ENCODE peak calls at places on chromosomes 12 and 14, in four cellular contexts. One of them, this sample, is unnamed.

GRCh38 chr14:85165091-85165490 is 364.9 kb upstream of the FLRT2 start:
- DNase-seq in CD8-positive, alpha-beta memory T cell: no peak
- DNase-seq in PC-3: peak; percentile 5
- DNase-seq in prostate gland: no peak
- DNase-seq in this sample: no peak

GRCh38 chr12:779745-780734 is 27.7 kb downstream of the WNK1 start:
- DNase-seq in CD8-positive, alpha-beta memory T cell: no peak
- DNase-seq in PC-3: peak; percentile 42
- DNase-seq in prostate gland: no peak
- DNase-seq in this sample: no peak

GRCh38 chr12:92079054-92079385 is 66.6 kb downstream of the BTG1 start:
- DNase-seq in CD8-positive, alpha-beta memory T cell: no peak
- DNase-seq in PC-3: no peak
- DNase-seq in prostate gland: no peak
- DNase-seq in this sample: no peak

GRCh38 chr14:79285263-79285662 is 926.0 kb downstream of the DIO2 start:
- DNase-seq in CD8-positive, alpha-beta memory T cell: no peak
- DNase-seq in PC-3: no peak
- DNase-seq in prostate gland: no peak
- DNase-seq in this sample: no peak

GRCh38 chr14:76163668-76164363 is 12.1 kb downstream of the GPATCH2L start:
- DNase-seq in CD8-positive, alpha-beta memory T cell: no peak
- DNase-seq in PC-3: no peak
- DNase-seq in prostate gland: no peak
- DNase-seq in this sample: no peak

GRCh38 chr14:68318788-68319187 is 474.1 kb downstream of the ZFP36L1 start:
- DNase-seq in CD8-positive, alpha-beta memory T cell: no peak
- DNase-seq in PC-3: no peak
- DNase-seq in prostate gland: no peak
- DNase-seq in this sample: no peak

GRCh38 chr12:88833641-88834116 is 253.4 kb upstream of the KITLG start:
- DNase-seq in CD8-positive, alpha-beta memory T cell: no peak
- DNase-seq in PC-3: peak; percentile 57
- DNase-seq in prostate gland: no peak
- DNase-seq in this sample: no peak

GRCh38 chr12:26629864-26630263 is 203.1 kb downstream of the ITPR2 start:
- DNase-seq in CD8-positive, alpha-beta memory T cell: no peak
- DNase-seq in PC-3: peak; percentile 41
- DNase-seq in prostate gland: no peak
- DNase-seq in this sample: no peak

GRCh38 chr12:56084958-56085543 is 5.1 kb downstream of the ERBB3 start:
- DNase-seq in CD8-positive, alpha-beta memory T cell: no peak
- DNase-seq in PC-3: peak; percentile 57
- DNase-seq in prostate gland: no peak
- DNase-seq in this sample: no peak

GRCh38 chr14:39050389-39050788 is 52.6 kb downstream of the SEC23A start:
- DNase-seq in CD8-positive, alpha-beta memory T cell: no peak
- DNase-seq in PC-3: peak; percentile 73
- DNase-seq in prostate gland: no peak
- DNase-seq in this sample: no peak

DNA sequence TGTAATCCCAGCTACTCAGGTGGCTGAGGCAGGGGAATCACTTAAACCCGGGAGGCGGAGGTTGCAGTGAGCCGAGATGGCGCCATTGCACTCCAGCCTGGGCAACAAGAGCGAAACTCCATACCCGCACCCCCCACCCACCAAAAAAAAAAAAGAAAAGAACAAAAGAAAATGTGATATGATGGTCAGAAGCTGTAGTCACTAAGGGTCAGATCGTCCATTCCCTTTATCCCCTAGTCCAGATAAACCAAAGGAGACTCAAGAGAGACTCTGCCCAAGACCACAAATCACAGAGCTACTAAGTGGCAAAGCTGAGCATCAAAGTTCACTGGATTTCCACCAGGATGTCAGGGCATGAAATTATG is 3.2 kb downstream of the PPTC7 start:
- DNase-seq in CD8-positive, alpha-beta memory T cell: no peak
- DNase-seq in PC-3: no peak
- DNase-seq in prostate gland: no peak
- DNase-seq in this sample: no peak
- H3K4me1 ChIP-seq in CD8-positive, alpha-beta memory T cell: peaks cover 82% of the 10 kb centered on the region
- H3K4me1 ChIP-seq in PC-3: peaks cover 63% of the 10 kb centered on the region
- H3K4me1 ChIP-seq in prostate gland: no peaks in the 10 kb centered on the region
- H3K4me1 ChIP-seq in this sample: peaks cover 80% of the 10 kb centered on the region

GRCh38 chr12:95083938-95084337 is 10.5 kb upstream of the NR2C1 start:
- DNase-seq in CD8-positive, alpha-beta memory T cell: no peak
- DNase-seq in PC-3: no peak
- DNase-seq in prostate gland: no peak
- DNase-seq in this sample: no peak
- H3K27ac ChIP-seq in CD8-positive, alpha-beta memory T cell: no peak overlapping the region
- H3K27ac ChIP-seq in PC-3: no peak overlapping the region
- H3K27ac ChIP-seq in prostate gland: no peak overlapping the region
- H3K27ac ChIP-seq in this sample: no peak overlapping the region

GRCh38 chr12:57895337-57896138 is 45.8 kb upstream of the ATP23 start:
- DNase-seq in CD8-positive, alpha-beta memory T cell: no peak
- DNase-seq in PC-3: no peak
- DNase-seq in prostate gland: no peak
- DNase-seq in this sample: no peak
- H3K4me1 ChIP-seq in CD8-positive, alpha-beta memory T cell: peaks cover 58% of the 10 kb centered on the region
- H3K4me1 ChIP-seq in PC-3: peaks cover 35% of the 10 kb centered on the region
- H3K4me1 ChIP-seq in prostate gland: peaks cover 25% of the 10 kb centered on the region
- H3K4me1 ChIP-seq in this sample: peaks cover 50% of the 10 kb centered on the region

DNA sequence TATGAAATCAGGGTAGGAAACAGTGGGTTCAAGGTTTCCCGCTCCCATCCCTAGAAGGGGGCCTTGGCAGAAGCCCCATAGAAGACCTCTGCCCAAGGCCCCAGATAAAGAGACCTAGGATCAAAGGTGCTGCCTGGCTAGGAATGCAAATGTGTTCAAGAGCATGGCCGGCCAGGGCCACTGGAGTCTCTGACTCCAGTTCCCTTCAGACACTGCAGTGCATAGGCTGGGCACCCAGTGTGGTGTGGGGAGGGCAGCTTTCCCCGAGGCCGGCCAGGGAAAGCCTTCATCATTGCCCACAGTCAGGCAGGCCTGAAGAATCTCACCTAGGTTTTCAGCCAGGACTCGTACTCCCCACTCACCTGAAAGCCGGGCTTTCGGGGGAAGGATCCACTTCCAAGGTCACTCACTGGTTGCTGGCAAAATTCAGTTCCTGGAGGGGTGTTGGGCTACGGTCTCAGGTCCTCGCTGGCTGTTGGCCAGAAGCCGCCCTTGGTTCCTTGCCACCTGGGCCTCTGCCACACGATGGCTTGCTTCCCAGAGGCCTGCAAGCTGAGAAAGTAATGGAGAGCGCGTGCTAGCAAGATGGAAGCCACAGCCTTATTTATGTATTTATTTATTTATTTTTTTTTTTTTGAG is 9.7 kb upstream of the PEBP1 start:
- DNase-seq in CD8-positive, alpha-beta memory T cell: no peak
- DNase-seq in PC-3: no peak
- DNase-seq in prostate gland: no peak
- DNase-seq in this sample: no peak
- H3K27ac ChIP-seq in CD8-positive, alpha-beta memory T cell: no peak overlapping the region
- H3K27ac ChIP-seq in PC-3: no peak overlapping the region
- H3K27ac ChIP-seq in prostate gland: no peak overlapping the region
- H3K27ac ChIP-seq in this sample: no peak overlapping the region

DNA sequence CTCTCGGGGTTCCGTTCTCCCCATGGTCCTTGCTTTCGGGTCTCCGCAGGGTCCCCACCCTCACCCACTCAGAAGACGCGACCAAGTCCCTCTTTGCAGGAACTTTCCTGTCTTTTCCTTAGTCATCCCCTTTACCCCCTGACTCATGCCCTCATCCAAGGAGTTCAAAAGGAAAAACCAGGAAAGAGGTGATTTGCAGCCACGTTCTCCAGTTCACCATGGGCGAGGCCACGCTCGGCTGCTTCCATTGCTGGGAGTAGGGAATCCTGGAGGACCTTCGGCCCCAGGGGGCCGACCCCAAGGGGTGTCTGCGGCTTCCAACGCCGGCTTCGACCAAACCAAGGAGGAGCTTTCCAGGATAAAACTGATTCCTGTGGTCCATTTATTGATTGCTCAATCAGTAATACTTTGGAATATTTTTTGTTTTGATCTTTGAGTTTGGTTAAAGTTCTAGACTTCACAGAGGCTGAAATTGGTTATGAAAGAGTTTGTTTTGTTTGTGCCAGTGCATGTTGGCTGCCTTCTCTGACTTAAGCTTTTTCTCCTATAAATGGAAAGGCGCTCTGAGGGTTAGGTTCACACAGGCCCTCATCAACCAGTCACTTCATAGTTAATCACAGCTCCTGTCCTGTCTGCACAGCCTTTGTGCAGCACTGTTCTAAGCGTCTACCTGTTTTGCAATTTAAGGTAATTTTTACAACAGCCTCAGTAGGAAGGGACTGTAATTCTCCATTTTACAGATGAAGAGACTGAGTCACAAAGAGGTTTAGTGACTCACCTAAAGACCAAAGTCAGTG is 827 bp downstream of the ALDH2 start:
- DNase-seq in CD8-positive, alpha-beta memory T cell: no peak
- DNase-seq in PC-3: no peak
- DNase-seq in prostate gland: no peak
- DNase-seq in this sample: no peak
- H3K4me1 ChIP-seq in CD8-positive, alpha-beta memory T cell: peaks cover 4% of the 10 kb centered on the region
- H3K4me1 ChIP-seq in PC-3: peaks cover 7% of the 10 kb centered on the region
- H3K4me1 ChIP-seq in prostate gland: peaks cover 2% of the 10 kb centered on the region
- H3K4me1 ChIP-seq in this sample: peaks cover 14% of the 10 kb centered on the region

DNA sequence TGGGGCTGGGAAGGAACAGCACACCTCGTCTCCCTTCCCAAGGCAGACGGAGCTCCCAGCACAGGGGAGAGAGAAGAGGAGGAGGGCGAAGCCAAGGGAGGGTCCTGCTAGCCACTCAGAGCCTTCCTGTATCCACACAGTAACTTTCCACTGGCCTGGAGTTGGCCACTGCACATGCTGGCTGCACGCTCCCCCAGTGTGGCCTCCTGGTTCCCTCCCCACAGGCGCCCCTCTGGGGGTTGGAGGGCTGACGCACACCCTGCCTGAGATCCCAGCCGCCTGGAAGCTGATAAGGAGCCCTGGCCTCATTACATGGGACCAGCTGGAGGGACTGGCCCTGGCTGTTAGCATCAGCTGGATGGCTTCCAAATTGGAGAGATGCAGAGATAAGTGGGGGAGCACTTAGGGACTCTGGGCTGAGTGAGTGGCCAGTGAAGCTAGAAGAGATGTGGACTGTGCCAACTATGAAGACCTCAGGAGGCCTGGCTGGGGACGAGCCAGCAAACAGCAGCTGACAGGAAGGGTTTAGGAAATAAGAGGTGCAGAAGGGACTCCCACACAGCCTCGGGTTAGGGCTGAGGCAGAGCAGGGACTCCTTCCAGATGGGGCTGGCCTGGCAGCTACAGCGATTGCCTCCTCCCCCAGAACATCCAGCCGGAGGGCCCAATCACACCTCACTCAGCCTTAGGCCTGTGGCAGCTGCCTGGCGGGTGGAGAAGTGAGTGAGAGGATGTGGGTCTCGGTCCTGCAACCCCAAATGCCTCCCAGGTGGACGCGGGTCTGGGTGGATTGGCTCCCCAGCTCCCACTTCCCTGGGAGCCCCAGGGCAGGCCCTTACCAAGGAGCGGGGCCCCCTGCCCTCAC is 26.3 kb upstream of the BCDIN3D start:
- DNase-seq in CD8-positive, alpha-beta memory T cell: no peak
- DNase-seq in PC-3: no peak
- DNase-seq in prostate gland: peak; percentile 65
- DNase-seq in this sample: no peak
- H3K27ac ChIP-seq in CD8-positive, alpha-beta memory T cell: peak overlapping the region; percentile 43
- H3K27ac ChIP-seq in PC-3: no peak overlapping the region
- H3K27ac ChIP-seq in prostate gland: peak overlapping the region; percentile 22
- H3K27ac ChIP-seq in this sample: no peak overlapping the region

DNA sequence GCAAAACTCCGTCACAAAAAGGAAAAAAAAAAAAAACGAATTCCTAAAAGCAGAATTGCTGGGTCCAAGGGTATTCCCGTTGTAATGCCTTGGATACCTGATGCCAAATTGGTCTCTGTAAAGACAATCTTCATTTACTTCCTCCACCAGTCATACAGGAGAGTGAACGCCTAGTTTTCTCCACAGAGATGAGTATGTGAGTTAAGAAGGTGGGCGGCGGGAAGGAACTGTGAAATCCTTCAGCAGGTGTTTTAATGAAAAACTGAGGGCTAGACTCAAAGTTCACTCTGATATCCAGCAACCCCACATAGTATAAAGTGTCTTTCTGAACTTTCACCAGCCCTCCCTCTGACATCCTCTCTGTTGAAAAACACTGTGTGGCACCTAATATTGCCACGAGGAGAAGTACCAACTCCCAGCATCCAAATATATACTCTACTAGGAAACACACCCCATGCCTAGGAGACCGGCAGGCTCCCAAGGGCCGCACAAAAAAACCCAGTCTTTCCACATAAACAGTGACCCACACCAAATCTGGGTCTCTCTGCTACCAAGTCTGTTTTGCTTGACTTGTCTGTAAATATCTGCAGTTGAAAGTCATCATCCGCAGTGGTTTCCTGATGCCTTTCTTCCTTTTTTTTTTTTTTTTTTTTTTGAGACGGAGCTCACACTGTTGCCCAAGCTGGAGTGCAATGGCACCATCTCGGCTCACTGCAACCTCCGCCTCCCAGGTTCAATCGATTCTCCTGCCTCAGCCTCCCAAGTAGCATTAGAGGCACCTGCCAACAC is 30.3 kb upstream of the FOXN3 start:
- DNase-seq in CD8-positive, alpha-beta memory T cell: no peak
- DNase-seq in PC-3: no peak
- DNase-seq in prostate gland: no peak
- DNase-seq in this sample: no peak
- H3K4me1 ChIP-seq in CD8-positive, alpha-beta memory T cell: peaks cover 43% of the 10 kb centered on the region
- H3K4me1 ChIP-seq in PC-3: peaks cover 10% of the 10 kb centered on the region
- H3K4me1 ChIP-seq in prostate gland: no peaks in the 10 kb centered on the region
- H3K4me1 ChIP-seq in this sample: peaks cover 39% of the 10 kb centered on the region

GRCh38 chr14:90518075-90518940 is 121.5 kb downstream of the CALM1 start:
- DNase-seq in CD8-positive, alpha-beta memory T cell: no peak
- DNase-seq in PC-3: no peak
- DNase-seq in prostate gland: no peak
- DNase-seq in this sample: no peak
- H3K27ac ChIP-seq in CD8-positive, alpha-beta memory T cell: no peak overlapping the region
- H3K27ac ChIP-seq in PC-3: no peak overlapping the region
- H3K27ac ChIP-seq in prostate gland: peak overlapping the region; percentile 35
- H3K27ac ChIP-seq in this sample: no peak overlapping the region

This sample was measured in CD4-positive, CD25-positive, alpha-beta regulatory T cell.